ENCODE peak calls at places on chromosomes 11 and 22, in ten cellular contexts. One of them, this sample, is unnamed.
A peak's percentile ranks its signal among the peaks of the same experiment; 100 is the strongest.

GRCh38 chr22:24997023-24997422 is 44.5 kb downstream of the KIAA1671 start:
- DNase-seq in IMR-90: no peak
- DNase-seq in NCI-H2081: no peak
- DNase-seq in myocyte: no peak
- DNase-seq in T-cell: no peak
- DNase-seq in brain microvascular endothelial cell: no peak
- DNase-seq in endothelial cell: no peak
- DNase-seq in activated naive CD4-positive, alpha-beta T cell treated with anti-CD3 and anti-CD28 coated beads, Interleukin-2, amount 10 ng/mL, durations not matched to agents 7 days and 5 days: no peak
- DNase-seq in nephron progenitor cell: no peak
- DNase-seq in fibroblast of pulmonary artery: no peak
- DNase-seq in this sample: no peak

GRCh38 chr11:3165152-3165705 is at the start of gene OSBPL5:
- DNase-seq in activated naive CD4-positive, alpha-beta T cell treated with anti-CD3 and anti-CD28 coated beads, Interleukin-2, amount 10 ng/mL, durations not matched to agents 7 days and 5 days: peak; percentile 73
- DNase-seq in NCI-H2081: no peak
- DNase-seq in endothelial cell: peak; percentile 60
- DNase-seq in fibroblast of pulmonary artery: peak; percentile 64
- DNase-seq in myocyte: peak; percentile 73
- DNase-seq in brain microvascular endothelial cell: no peak
- DNase-seq in T-cell: peak; percentile 22
- DNase-seq in IMR-90: peak; percentile 59
- DNase-seq in nephron progenitor cell: peak; percentile 82
- DNase-seq in this sample: peak; percentile 29

GRCh38 chr11:36186340-36186739 is 102.9 kb downstream of the COMMD9 start:
- DNase-seq in NCI-H2081: peak; percentile 58
- DNase-seq in endothelial cell: no peak
- DNase-seq in myocyte: peak; percentile 95
- DNase-seq in T-cell: no peak
- DNase-seq in brain microvascular endothelial cell: peak; percentile 20
- DNase-seq in activated naive CD4-positive, alpha-beta T cell treated with anti-CD3 and anti-CD28 coated beads, Interleukin-2, amount 10 ng/mL, durations not matched to agents 7 days and 5 days: no peak
- DNase-seq in fibroblast of pulmonary artery: peak; percentile 91
- DNase-seq in IMR-90: peak; percentile 87
- DNase-seq in nephron progenitor cell: no peak
- DNase-seq in this sample: no peak

GRCh38 chr11:1778141-1778911 is 14.6 kb upstream of the CTSD start:
- DNase-seq in fibroblast of pulmonary artery: no peak
- DNase-seq in myocyte: no peak
- DNase-seq in NCI-H2081: no peak
- DNase-seq in nephron progenitor cell: no peak
- DNase-seq in IMR-90: no peak
- DNase-seq in brain microvascular endothelial cell: no peak
- DNase-seq in T-cell: no peak
- DNase-seq in activated naive CD4-positive, alpha-beta T cell treated with anti-CD3 and anti-CD28 coated beads, Interleukin-2, amount 10 ng/mL, durations not matched to agents 7 days and 5 days: no peak
- DNase-seq in endothelial cell: no peak
- DNase-seq in this sample: no peak

GRCh38 chr11:120183701-120184141 is 27.1 kb upstream of the OAF start:
- DNase-seq in IMR-90: no peak
- DNase-seq in myocyte: no peak
- DNase-seq in T-cell: no peak
- DNase-seq in brain microvascular endothelial cell: no peak
- DNase-seq in NCI-H2081: no peak
- DNase-seq in activated naive CD4-positive, alpha-beta T cell treated with anti-CD3 and anti-CD28 coated beads, Interleukin-2, amount 10 ng/mL, durations not matched to agents 7 days and 5 days: no peak
- DNase-seq in fibroblast of pulmonary artery: no peak
- DNase-seq in endothelial cell: no peak
- DNase-seq in nephron progenitor cell: no peak
- DNase-seq in this sample: no peak

GRCh38 chr11:112780351-112781043 is 180.7 kb upstream of the NCAM1 start:
- DNase-seq in myocyte: peak; percentile 53
- DNase-seq in fibroblast of pulmonary artery: peak; percentile 67
- DNase-seq in NCI-H2081: no peak
- DNase-seq in IMR-90: peak; percentile 5
- DNase-seq in activated naive CD4-positive, alpha-beta T cell treated with anti-CD3 and anti-CD28 coated beads, Interleukin-2, amount 10 ng/mL, durations not matched to agents 7 days and 5 days: no peak
- DNase-seq in nephron progenitor cell: no peak
- DNase-seq in endothelial cell: no peak
- DNase-seq in T-cell: no peak
- DNase-seq in brain microvascular endothelial cell: no peak
- DNase-seq in this sample: no peak

GRCh38 chr22:43094085-43094484 is 4.9 kb upstream of the TTLL1 start:
- DNase-seq in T-cell: no peak
- DNase-seq in fibroblast of pulmonary artery: peak; percentile 16
- DNase-seq in activated naive CD4-positive, alpha-beta T cell treated with anti-CD3 and anti-CD28 coated beads, Interleukin-2, amount 10 ng/mL, durations not matched to agents 7 days and 5 days: no peak
- DNase-seq in IMR-90: peak; percentile 18
- DNase-seq in brain microvascular endothelial cell: no peak
- DNase-seq in nephron progenitor cell: no peak
- DNase-seq in myocyte: peak; percentile 15
- DNase-seq in endothelial cell: no peak
- DNase-seq in NCI-H2081: no peak
- DNase-seq in this sample: no peak

GRCh38 chr22:48628891-48629559 is 1198.6 kb downstream of the BRD1 start:
- DNase-seq in fibroblast of pulmonary artery: no peak
- DNase-seq in nephron progenitor cell: no peak
- DNase-seq in IMR-90: no peak
- DNase-seq in activated naive CD4-positive, alpha-beta T cell treated with anti-CD3 and anti-CD28 coated beads, Interleukin-2, amount 10 ng/mL, durations not matched to agents 7 days and 5 days: no peak
- DNase-seq in brain microvascular endothelial cell: no peak
- DNase-seq in endothelial cell: no peak
- DNase-seq in NCI-H2081: no peak
- DNase-seq in myocyte: no peak
- DNase-seq in T-cell: no peak
- DNase-seq in this sample: no peak

GRCh38 chr11:46237248-46238077 is 40.0 kb upstream of the CREB3L1 start:
- DNase-seq in nephron progenitor cell: peak; percentile 70
- DNase-seq in IMR-90: peak; percentile 92
- DNase-seq in brain microvascular endothelial cell: peak; percentile 88
- DNase-seq in myocyte: peak; percentile 60
- DNase-seq in fibroblast of pulmonary artery: peak; percentile 92
- DNase-seq in endothelial cell: peak; percentile 56
- DNase-seq in T-cell: peak; percentile 21
- DNase-seq in activated naive CD4-positive, alpha-beta T cell treated with anti-CD3 and anti-CD28 coated beads, Interleukin-2, amount 10 ng/mL, durations not matched to agents 7 days and 5 days: peak; percentile 68
- DNase-seq in NCI-H2081: no peak
- DNase-seq in this sample: no peak

GRCh38 chr22:35299217-35299716 is 427 bp upstream of the TOM1 start:
- DNase-seq in brain microvascular endothelial cell: no peak
- DNase-seq in T-cell: peak; percentile 47
- DNase-seq in NCI-H2081: no peak
- DNase-seq in activated naive CD4-positive, alpha-beta T cell treated with anti-CD3 and anti-CD28 coated beads, Interleukin-2, amount 10 ng/mL, durations not matched to agents 7 days and 5 days: no peak
- DNase-seq in fibroblast of pulmonary artery: peak; percentile 14
- DNase-seq in endothelial cell: no peak
- DNase-seq in IMR-90: no peak
- DNase-seq in myocyte: no peak
- DNase-seq in nephron progenitor cell: no peak
- DNase-seq in this sample: no peak

GRCh38 chr11:88552377-88553029 is 215.0 kb upstream of the CTSC start:
- DNase-seq in endothelial cell: peak; percentile 64
- DNase-seq in nephron progenitor cell: peak; percentile 50
- DNase-seq in IMR-90: peak; percentile 55
- DNase-seq in myocyte: peak; percentile 33
- DNase-seq in NCI-H2081: peak; percentile 27
- DNase-seq in T-cell: peak; percentile 35
- DNase-seq in brain microvascular endothelial cell: peak; percentile 43
- DNase-seq in activated naive CD4-positive, alpha-beta T cell treated with anti-CD3 and anti-CD28 coated beads, Interleukin-2, amount 10 ng/mL, durations not matched to agents 7 days and 5 days: peak; percentile 73
- DNase-seq in fibroblast of pulmonary artery: peak; percentile 66
- DNase-seq in this sample: peak; percentile 4

GRCh38 chr22:38271927-38272372 is 860 bp downstream of the TMEM184B start:
- DNase-seq in endothelial cell: no peak
- DNase-seq in brain microvascular endothelial cell: no peak
- DNase-seq in myocyte: no peak
- DNase-seq in activated naive CD4-positive, alpha-beta T cell treated with anti-CD3 and anti-CD28 coated beads, Interleukin-2, amount 10 ng/mL, durations not matched to agents 7 days and 5 days: peak; percentile 26
- DNase-seq in fibroblast of pulmonary artery: no peak
- DNase-seq in nephron progenitor cell: no peak
- DNase-seq in IMR-90: no peak
- DNase-seq in NCI-H2081: peak; percentile 67
- DNase-seq in T-cell: no peak
- DNase-seq in this sample: no peak

GRCh38 chr11:97269527-97269926 is 879.7 kb downstream of the JRKL start:
- DNase-seq in activated naive CD4-positive, alpha-beta T cell treated with anti-CD3 and anti-CD28 coated beads, Interleukin-2, amount 10 ng/mL, durations not matched to agents 7 days and 5 days: no peak
- DNase-seq in brain microvascular endothelial cell: no peak
- DNase-seq in NCI-H2081: peak; percentile 64
- DNase-seq in nephron progenitor cell: no peak
- DNase-seq in endothelial cell: no peak
- DNase-seq in IMR-90: no peak
- DNase-seq in fibroblast of pulmonary artery: peak; percentile 26
- DNase-seq in myocyte: no peak
- DNase-seq in T-cell: no peak
- DNase-seq in this sample: no peak

This sample was measured in hypothalamus.